ENCODE peak calls at places on chromosomes 11 and 22, in five cellular contexts. X is endothelial cell, U is neural crest cell, L is ovary, J is nephron progenitor cell. C is an unnamed sample.

GRCh38 chr11:33197915-33198727 is 36.8 kb upstream of the CSTF3 start:
- DNase-seq in X (no peak), U (no peak), L (no peak), J (no peak), C (no peak)

GRCh38 chr22:36755316-36755715 is 20.6 kb downstream of the IFT27 start:
- DNase-seq in X (no peak), U (no peak), L (no peak), J (no peak), C (no peak)

GRCh38 chr11:67375320-67376021 is 2.1 kb upstream of the CLCF1 start:
- DNase-seq in X (no peak), U (no peak), L (peak; percentile 11), J (no peak), C (peak; percentile 64)

GRCh38 chr22:42116848-42117424 is 13.7 kb downstream of the CYP2D6 start:
- DNase-seq in X (no peak), U (no peak), L (no peak), J (no peak), C (peak; percentile 64)

GRCh38 chr11:6705905-6706535 is 22.9 kb upstream of the MRPL17 start:
- DNase-seq in X (peak; percentile 52), U (peak; percentile 55), L (peak; percentile 25), J (peak; percentile 65), C (peak; percentile 80)

GRCh38 chr22:19455585-19456370 is 8.3 kb upstream of the C22orf39 start:
- DNase-seq in X (no peak), U (no peak), L (no peak), J (no peak), C (no peak)

GRCh38 chr11:69344570-69345145 is 50.7 kb downstream of the MYEOV start:
- DNase-seq in X (no peak), U (no peak), L (no peak), J (no peak), C (no peak)

GRCh38 chr11:104343578-104343977 is 179.6 kb upstream of the PDGFD start:
- DNase-seq in X (no peak), U (no peak), L (no peak), J (no peak), C (peak; percentile 64)

C was measured in GM23338.